ENCODE peak calls at places on chromosomes 16 and 17, in seven cellular contexts. One of them, this sample, is unnamed. For H3K4me1, the result is how much of the 10 kb centered on the place peaks cover.

GRCh38 chr16:54620197-54620596 is 310.5 kb upstream of the IRX5 start:
- DNase-seq in sigmoid colon: no peak
- DNase-seq in H1: no peak
- DNase-seq in esophagus muscularis mucosa: no peak
- DNase-seq in HCT116: no peak
- DNase-seq in stomach: no peak
- DNase-seq in GM23338: no peak
- DNase-seq in this sample: no peak

GRCh38 chr17:45364531-45365390 is 47.9 kb upstream of the MAP3K14 start:
- DNase-seq in HCT116: no peak
- DNase-seq in stomach: no peak
- DNase-seq in GM23338: peak
- DNase-seq in sigmoid colon: peak
- DNase-seq in H1: peak
- DNase-seq in esophagus muscularis mucosa: no peak
- DNase-seq in this sample: no peak

GRCh38 chr17:40079545-40079944 is 16.8 kb downstream of the THRA start:
- DNase-seq in esophagus muscularis mucosa: no peak
- DNase-seq in GM23338: no peak
- DNase-seq in H1: no peak
- DNase-seq in stomach: no peak
- DNase-seq in HCT116: no peak
- DNase-seq in sigmoid colon: no peak
- DNase-seq in this sample: no peak

GRCh38 chr17:44203731-44204452 is 4.2 kb upstream of the ATXN7L3 start:
- DNase-seq in sigmoid colon: no peak
- DNase-seq in HCT116: no peak
- DNase-seq in esophagus muscularis mucosa: no peak
- DNase-seq in H1: peak
- DNase-seq in stomach: no peak
- DNase-seq in GM23338: peak
- DNase-seq in this sample: no peak

GRCh38 chr16:74606521-74607309 is at the start of gene GLG1:
- DNase-seq in esophagus muscularis mucosa: peak
- DNase-seq in sigmoid colon: peak
- DNase-seq in stomach: peak
- DNase-seq in HCT116: peak
- DNase-seq in H1: peak
- DNase-seq in GM23338: peak
- DNase-seq in this sample: peak

GRCh38 chr16:60645541-60645940 is 1390.7 kb downstream of the CDH8 start:
- DNase-seq in esophagus muscularis mucosa: no peak
- DNase-seq in H1: no peak
- DNase-seq in stomach: no peak
- DNase-seq in sigmoid colon: no peak
- DNase-seq in HCT116: no peak
- DNase-seq in GM23338: no peak
- DNase-seq in this sample: no peak

GRCh38 chr16:21957687-21958346 is 4.7 kb downstream of the UQCRC2 start:
- DNase-seq in esophagus muscularis mucosa: no peak
- DNase-seq in stomach: no peak
- DNase-seq in sigmoid colon: no peak
- DNase-seq in GM23338: no peak
- DNase-seq in H1: no peak
- DNase-seq in HCT116: no peak
- DNase-seq in this sample: no peak

GRCh38 chr17:60902399-60902798 is 224.7 kb downstream of the BCAS3 start:
- DNase-seq in HCT116: no peak
- DNase-seq in GM23338: no peak
- DNase-seq in stomach: no peak
- DNase-seq in H1: no peak
- DNase-seq in esophagus muscularis mucosa: no peak
- DNase-seq in sigmoid colon: no peak
- DNase-seq in this sample: no peak

GRCh38 chr17:27595208-27595607 is 35.8 kb upstream of the LGALS9 start:
- DNase-seq in esophagus muscularis mucosa: no peak
- DNase-seq in stomach: no peak
- DNase-seq in HCT116: no peak
- DNase-seq in GM23338: no peak
- DNase-seq in H1: no peak
- DNase-seq in sigmoid colon: no peak
- DNase-seq in this sample: no peak

GRCh38 chr17:50629902-50630301 is 4.8 kb upstream of the ABCC3 start:
- DNase-seq in stomach: no peak
- DNase-seq in sigmoid colon: no peak
- DNase-seq in H1: no peak
- DNase-seq in esophagus muscularis mucosa: no peak
- DNase-seq in HCT116: no peak
- DNase-seq in GM23338: no peak
- DNase-seq in this sample: no peak

GRCh38 chr16:84084570-84085270 is 32.0 kb downstream of the MBTPS1 start:
- DNase-seq in GM23338: peak
- DNase-seq in HCT116: peak
- DNase-seq in esophagus muscularis mucosa: no peak
- DNase-seq in sigmoid colon: peak
- DNase-seq in H1: peak
- DNase-seq in stomach: peak
- DNase-seq in this sample: peak

GRCh38 chr16:19479302-19479721 is 42.6 kb downstream of the GDE1 start:
- DNase-seq in H1: no peak
- DNase-seq in GM23338: peak
- DNase-seq in stomach: no peak
- DNase-seq in HCT116: no peak
- DNase-seq in esophagus muscularis mucosa: no peak
- DNase-seq in sigmoid colon: no peak
- DNase-seq in this sample: no peak

GRCh38 chr17:55735784-55736405 is 13.2 kb upstream of the TMEM100 start:
- DNase-seq in H1: no peak
- DNase-seq in esophagus muscularis mucosa: no peak
- DNase-seq in stomach: no peak
- DNase-seq in HCT116: peak
- DNase-seq in sigmoid colon: peak
- DNase-seq in GM23338: peak
- DNase-seq in this sample: no peak

GRCh38 chr17:76726766-76727718 is at the start of gene METTL23:
- DNase-seq in HCT116: no peak
- DNase-seq in GM23338: peak
- DNase-seq in stomach: peak
- DNase-seq in esophagus muscularis mucosa: peak
- DNase-seq in H1: peak
- DNase-seq in sigmoid colon: peak
- DNase-seq in this sample: peak

GRCh38 chr16:82580293-82580900 is 46.4 kb upstream of the CDH13 start:
- DNase-seq in H1: no peak
- DNase-seq in HCT116: peak
- DNase-seq in stomach: peak
- DNase-seq in esophagus muscularis mucosa: no peak
- DNase-seq in sigmoid colon: no peak
- DNase-seq in GM23338: peak
- DNase-seq in this sample: no peak
- TF ChIP-seq CTCF in H1: peak
- TF ChIP-seq CTCF in HCT116: peak
- TF ChIP-seq CTCF in stomach: no peak
- TF ChIP-seq CTCF in esophagus muscularis mucosa: peak
- TF ChIP-seq CTCF in sigmoid colon: no peak
- TF ChIP-seq CTCF in GM23338: peak
- TF ChIP-seq CTCF in this sample: peak

GRCh38 chr17:68451650-68452354 is 5.5 kb downstream of the WIPI1 start:
- DNase-seq in stomach: no peak
- DNase-seq in sigmoid colon: no peak
- DNase-seq in HCT116: no peak
- DNase-seq in GM23338: no peak
- DNase-seq in H1: no peak
- DNase-seq in esophagus muscularis mucosa: no peak
- DNase-seq in this sample: no peak

GRCh38 chr17:68453991-68454665 is 3.2 kb downstream of the WIPI1 start:
- DNase-seq in HCT116: no peak
- DNase-seq in sigmoid colon: no peak
- DNase-seq in esophagus muscularis mucosa: no peak
- DNase-seq in H1: no peak
- DNase-seq in stomach: no peak
- DNase-seq in GM23338: no peak
- DNase-seq in this sample: no peak

GRCh38 chr17:68450391-68450790 is 6.9 kb downstream of the WIPI1 start:
- DNase-seq in HCT116: no peak
- DNase-seq in esophagus muscularis mucosa: no peak
- DNase-seq in H1: no peak
- DNase-seq in stomach: no peak
- DNase-seq in sigmoid colon: no peak
- DNase-seq in GM23338: no peak
- DNase-seq in this sample: no peak

GRCh38 chr17:68450801-68451200 is 6.5 kb downstream of the WIPI1 start:
- DNase-seq in sigmoid colon: no peak
- DNase-seq in H1: no peak
- DNase-seq in HCT116: no peak
- DNase-seq in GM23338: no peak
- DNase-seq in esophagus muscularis mucosa: no peak
- DNase-seq in stomach: no peak
- DNase-seq in this sample: no peak

DNA sequence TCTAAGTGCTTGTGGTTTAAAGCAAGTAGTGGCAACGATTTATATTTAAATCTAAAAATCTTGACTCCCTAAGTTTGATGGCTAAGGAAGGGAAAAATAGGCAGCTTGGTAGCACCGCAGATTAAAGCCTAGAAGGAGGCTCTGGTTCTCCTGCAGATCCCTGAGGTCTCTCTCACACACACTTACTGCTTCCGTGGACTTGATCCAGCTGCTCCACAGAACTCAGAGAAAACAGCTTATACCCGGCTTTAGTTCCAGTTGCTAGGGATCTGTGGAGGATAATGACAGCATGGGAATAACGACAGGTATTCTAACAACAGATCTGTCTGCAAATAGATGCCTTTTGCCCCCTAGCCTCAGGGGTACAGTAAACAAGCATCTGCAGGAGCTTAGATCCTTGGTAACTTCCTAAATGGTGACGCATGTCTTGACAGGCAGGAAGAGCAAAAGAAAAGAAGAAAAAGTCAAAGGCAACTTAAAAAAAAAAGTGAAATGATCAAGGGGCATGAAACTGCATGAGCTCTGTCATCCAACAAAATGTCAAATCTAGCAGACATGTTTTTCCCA is 4.5 kb downstream of the WIPI1 start:
- DNase-seq in H1: no peak
- DNase-seq in stomach: no peak
- DNase-seq in HCT116: no peak
- DNase-seq in GM23338: no peak
- DNase-seq in sigmoid colon: no peak
- DNase-seq in esophagus muscularis mucosa: no peak
- DNase-seq in this sample: no peak
- TF ChIP-seq POLR2AphosphoS5 in H1: no peak
- TF ChIP-seq POLR2AphosphoS5 in stomach: no peak
- TF ChIP-seq POLR2AphosphoS5 in HCT116: no peak
- TF ChIP-seq POLR2AphosphoS5 in GM23338: no peak
- TF ChIP-seq POLR2AphosphoS5 in sigmoid colon: no peak
- TF ChIP-seq POLR2AphosphoS5 in esophagus muscularis mucosa: no peak
- TF ChIP-seq POLR2AphosphoS5 in this sample: no peak

GRCh38 chr16:85370881-85371651 is 242.1 kb upstream of the GSE1 start:
- DNase-seq in stomach: peak
- DNase-seq in GM23338: no peak
- DNase-seq in HCT116: no peak
- DNase-seq in H1: no peak
- DNase-seq in sigmoid colon: peak
- DNase-seq in esophagus muscularis mucosa: no peak
- DNase-seq in this sample: peak
- H3K4me1 ChIP-seq in stomach: under half
- H3K4me1 ChIP-seq in GM23338: under half
- H3K4me1 ChIP-seq in HCT116: under half
- H3K4me1 ChIP-seq in H1: under half
- H3K4me1 ChIP-seq in sigmoid colon: half or more
- H3K4me1 ChIP-seq in esophagus muscularis mucosa: half or more
- H3K4me1 ChIP-seq in this sample: under half

DNA sequence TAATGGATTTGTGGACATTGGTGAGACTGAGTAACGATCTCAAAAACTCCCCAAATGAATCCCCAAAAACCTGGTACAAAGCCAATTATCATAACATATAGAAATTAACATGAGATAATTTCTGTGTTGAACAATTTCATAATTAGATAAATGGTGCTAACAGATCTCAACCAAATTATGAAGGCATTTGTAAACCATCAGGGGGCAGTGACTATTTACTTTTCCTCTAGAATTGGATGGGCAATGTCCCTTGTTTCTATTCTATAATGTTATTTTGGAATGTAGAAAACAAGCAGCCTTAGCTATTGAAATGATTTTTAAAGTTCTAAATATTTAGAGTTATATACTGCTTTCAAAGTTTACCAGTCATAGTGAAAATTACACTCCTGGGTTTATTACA is 57.8 kb downstream of the MYH10 start:
- DNase-seq in esophagus muscularis mucosa: no peak
- DNase-seq in GM23338: no peak
- DNase-seq in HCT116: no peak
- DNase-seq in stomach: no peak
- DNase-seq in sigmoid colon: no peak
- DNase-seq in H1: no peak
- DNase-seq in this sample: no peak
- TF ChIP-seq CTCF in esophagus muscularis mucosa: no peak
- TF ChIP-seq CTCF in GM23338: peak
- TF ChIP-seq CTCF in HCT116: peak
- TF ChIP-seq CTCF in stomach: no peak
- TF ChIP-seq CTCF in sigmoid colon: no peak
- TF ChIP-seq CTCF in H1: no peak
- TF ChIP-seq CTCF in this sample: no peak

GRCh38 chr16:1511662-1512061 is 18.5 kb downstream of the TELO2 start:
- DNase-seq in H1: no peak
- DNase-seq in esophagus muscularis mucosa: no peak
- DNase-seq in GM23338: no peak
- DNase-seq in sigmoid colon: no peak
- DNase-seq in stomach: no peak
- DNase-seq in HCT116: no peak
- DNase-seq in this sample: no peak

GRCh38 chr16:1510941-1511351 is 17.8 kb downstream of the TELO2 start:
- DNase-seq in esophagus muscularis mucosa: no peak
- DNase-seq in H1: no peak
- DNase-seq in sigmoid colon: no peak
- DNase-seq in HCT116: no peak
- DNase-seq in stomach: no peak
- DNase-seq in GM23338: peak
- DNase-seq in this sample: no peak

GRCh38 chr16:1508494-1509167 is 15.5 kb downstream of the TELO2 start:
- DNase-seq in H1: no peak
- DNase-seq in esophagus muscularis mucosa: no peak
- DNase-seq in sigmoid colon: no peak
- DNase-seq in stomach: no peak
- DNase-seq in GM23338: no peak
- DNase-seq in HCT116: no peak
- DNase-seq in this sample: no peak

GRCh38 chr16:1510272-1510671 is 17.1 kb downstream of the TELO2 start:
- DNase-seq in HCT116: no peak
- DNase-seq in stomach: no peak
- DNase-seq in H1: no peak
- DNase-seq in GM23338: no peak
- DNase-seq in esophagus muscularis mucosa: no peak
- DNase-seq in sigmoid colon: no peak
- DNase-seq in this sample: no peak

GRCh38 chr16:1509307-1510221 is 16.4 kb downstream of the TELO2 start:
- DNase-seq in HCT116: no peak
- DNase-seq in GM23338: no peak
- DNase-seq in stomach: no peak
- DNase-seq in esophagus muscularis mucosa: no peak
- DNase-seq in H1: no peak
- DNase-seq in sigmoid colon: no peak
- DNase-seq in this sample: no peak
- TF ChIP-seq POLR2AphosphoS5 in HCT116: no peak
- TF ChIP-seq POLR2AphosphoS5 in GM23338: no peak
- TF ChIP-seq POLR2AphosphoS5 in stomach: no peak
- TF ChIP-seq POLR2AphosphoS5 in esophagus muscularis mucosa: peak
- TF ChIP-seq POLR2AphosphoS5 in H1: no peak
- TF ChIP-seq POLR2AphosphoS5 in sigmoid colon: no peak
- TF ChIP-seq POLR2AphosphoS5 in this sample: no peak